ENCODE peak calls at places on chromosomes 12 and 14, in four cellular contexts. H, Y, A and C are unnamed samples.

GRCh38 chr14:64766430-64767151 is 62.4 kb downstream of the PLEKHG3 start:
- DNase-seq in H (peak; percentile 23), Y (no peak), A (no peak), C (no peak)

GRCh38 chr12:72133497-72134055 is 138.6 kb upstream of the TRHDE start:
- DNase-seq in A (no peak), H (no peak), Y (no peak), C (no peak)

GRCh38 chr12:104793280-104793679 is 164.8 kb downstream of the SLC41A2 start:
- DNase-seq in H (no peak), Y (no peak), A (no peak), C (no peak)

GRCh38 chr14:37544407-37544806 is 50.6 kb downstream of the FOXA1 start:
- DNase-seq in H (no peak), Y (no peak), A (peak; percentile 35), C (no peak)

GRCh38 chr14:61101803-61102548 is 120.9 kb downstream of the SLC38A6 start:
- DNase-seq in A (no peak), Y (no peak), H (no peak), C (no peak)

GRCh38 chr12:43306066-43306465 is 245.9 kb downstream of the ADAMTS20 start:
- DNase-seq in H (peak; percentile 50), Y (no peak), A (no peak), C (no peak)

GRCh38 chr12:30416631-30417030 is 279.0 kb downstream of the IPO8 start:
- DNase-seq in Y (no peak), H (no peak), A (no peak), C (no peak)

GRCh38 chr12:78018939-78019338 is 188.2 kb downstream of the NAV3 start:
- DNase-seq in Y (no peak), H (no peak), A (no peak), C (no peak)

GRCh38 chr12:64383675-64384074 is 6.9 kb downstream of the C12orf56 start:
- DNase-seq in H (no peak), Y (no peak), A (no peak), C (no peak)

GRCh38 chr12:88805692-88806091 is 225.4 kb upstream of the KITLG start:
- DNase-seq in H (no peak), A (no peak), Y (no peak), C (no peak)

GRCh38 chr12:85807681-85808228 is 28.5 kb downstream of the RASSF9 start:
- DNase-seq in H (no peak), A (no peak), Y (no peak), C (no peak)

GRCh38 chr14:101657372-101657771 is 96.1 kb downstream of the DIO3 start:
- DNase-seq in Y (no peak), H (no peak), A (no peak), C (no peak)

GRCh38 chr14:28294834-28295440 is 471.6 kb upstream of the FOXG1 start:
- DNase-seq in H (no peak), Y (no peak), A (no peak), C (no peak)

GRCh38 chr14:104106471-104106991 is 21.0 kb downstream of the ASPG start:
- DNase-seq in Y (no peak), A (no peak), H (peak; percentile 9), C (peak; percentile 1)

GRCh38 chr12:25591132-25591531 is 38.0 kb upstream of the LMNTD1 start:
- DNase-seq in A (no peak), Y (no peak), H (no peak), C (no peak)

GRCh38 chr14:70955543-70956480 is 48.6 kb downstream of the PCNX1 start:
- DNase-seq in Y (no peak), H (no peak), A (no peak), C (peak; percentile 15)

GRCh38 chr14:33369972-33370371 is 431.3 kb downstream of the NPAS3 start:
- DNase-seq in Y (no peak), H (no peak), A (no peak), C (no peak)

GRCh38 chr12:94149781-94150482 is 1.6 kb downstream of the PLXNC1 start:
- DNase-seq in H (peak; percentile 60), A (peak; percentile 28), Y (no peak), C (peak; percentile 73)

GRCh38 chr12:54258286-54258685 is 21.6 kb downstream of the CBX5 start:
- DNase-seq in A (no peak), H (no peak), Y (no peak), C (no peak)

GRCh38 chr14:23160924-23161522 is 22.4 kb downstream of the SLC7A8 start:
- DNase-seq in Y (no peak), H (peak; percentile 64), A (peak; percentile 59), C (peak; percentile 91)

GRCh38 chr14:54722791-54723432 is 156.0 kb downstream of the SAMD4A start:
- DNase-seq in Y (no peak), H (no peak), A (no peak), C (no peak)

GRCh38 chr14:103398427-103399195 is 13.4 kb downstream of the MARK3 start:
- DNase-seq in A (no peak), Y (no peak), H (no peak), C (no peak)

GRCh38 chr12:117091758-117092510 is 7.3 kb downstream of the TESC start:
- DNase-seq in H (no peak), Y (no peak), A (no peak), C (no peak)

GRCh38 chr12:125395583-125396215 is 330.5 kb downstream of the AACS start:
- DNase-seq in Y (no peak), H (no peak), A (no peak), C (no peak)

GRCh38 chr12:128137140-128137539 is 129.8 kb upstream of the TMEM132C start:
- DNase-seq in H (no peak), Y (no peak), A (no peak), C (no peak)

GRCh38 chr12:42213023-42213422 is 25.0 kb downstream of the YAF2 start:
- DNase-seq in Y (no peak), H (no peak), A (no peak), C (no peak)

GRCh38 chr12:105100207-105100985 is 7.1 kb upstream of the WASHC4 start:
- DNase-seq in H (no peak), A (no peak), Y (no peak), C (no peak)

GRCh38 chr12:47216150-47216677 is 136.5 kb upstream of the AMIGO2 start:
- DNase-seq in Y (peak; percentile 23), H (no peak), A (no peak), C (no peak)

GRCh38 chr12:121011820-121012219 is 4.5 kb downstream of the C12orf43 start:
- DNase-seq in H (no peak), A (no peak), Y (no peak), C (no peak)

GRCh38 chr12:121013715-121014114 is 2.6 kb downstream of the C12orf43 start:
- DNase-seq in A (no peak), H (no peak), Y (no peak), C (no peak)

GRCh38 chr12:121017966-121018491 is 1.7 kb upstream of the C12orf43 start:
- DNase-seq in A (no peak), Y (no peak), H (no peak), C (no peak)

GRCh38 chr12:121018860-121019259 is 2.6 kb upstream of the C12orf43 start:
- DNase-seq in Y (no peak), A (no peak), H (no peak), C (no peak)

GRCh38 chr12:121015825-121016766 is at the start of gene C12orf43:
- DNase-seq in H (peak; percentile 93), Y (peak; percentile 96), A (peak; percentile 92), C (peak; percentile 92)
- TF ChIP-seq POLR2A in H (peak; percentile 32), Y (peak; percentile 39), A (no peak), C (peak; percentile 53)

DNA sequence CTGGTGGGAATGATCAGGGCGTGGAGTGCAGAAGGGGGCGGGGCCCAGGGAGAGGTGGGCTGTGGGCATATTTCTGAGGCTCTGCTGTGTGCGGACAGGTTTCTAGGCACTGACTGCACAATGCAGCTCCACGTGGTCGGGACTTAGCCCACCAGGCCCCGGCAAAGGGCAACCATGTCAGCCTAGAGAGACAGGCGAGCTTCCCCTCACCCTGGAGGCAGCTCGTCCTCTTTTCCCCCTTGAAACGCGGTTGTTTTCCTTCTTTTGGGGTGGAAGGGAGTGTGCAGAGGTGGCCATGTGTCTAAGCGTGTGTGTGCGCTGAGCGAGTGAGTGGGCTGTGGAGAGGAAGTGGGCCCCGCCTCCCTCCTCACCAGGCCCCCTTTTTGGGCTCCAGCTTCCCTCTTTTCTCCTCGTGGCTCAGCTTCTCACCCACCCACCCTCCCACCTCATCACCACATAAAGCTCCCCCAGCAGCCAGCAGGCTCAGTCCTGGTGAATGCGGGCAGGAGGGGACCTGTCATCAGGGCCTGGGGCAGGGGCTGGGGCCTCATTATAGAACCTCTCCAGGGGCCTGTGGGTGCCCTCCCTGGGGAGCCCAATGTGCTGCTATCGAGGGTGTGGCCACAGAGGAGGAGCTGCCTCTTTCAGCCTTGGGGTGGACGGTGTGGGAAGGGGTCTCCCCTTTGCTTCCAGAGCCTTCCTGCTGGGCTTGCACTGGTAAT is 22.0 kb downstream of the LRTM2 start:
- DNase-seq in A (no peak), H (no peak), Y (no peak), C (no peak)
- H3K4me3 ChIP-seq in A (no peak overlapping the region), H (no peak overlapping the region), Y (no peak overlapping the region), C (no peak overlapping the region)

GRCh38 chr14:43161477-43161876 is 1345.6 kb downstream of the FSCB start:
- DNase-seq in A (no peak), Y (no peak), H (no peak), C (no peak)

GRCh38 chr14:43168374-43168925 is 1338.6 kb downstream of the FSCB start:
- DNase-seq in A (no peak), H (no peak), Y (no peak), C (no peak)

GRCh38 chr14:43169722-43170121 is 1337.4 kb downstream of the FSCB start:
- DNase-seq in Y (no peak), H (no peak), A (no peak), C (no peak)

GRCh38 chr14:43166163-43166562 is 1340.9 kb downstream of the FSCB start:
- DNase-seq in A (no peak), Y (no peak), H (no peak), C (no peak)

DNA sequence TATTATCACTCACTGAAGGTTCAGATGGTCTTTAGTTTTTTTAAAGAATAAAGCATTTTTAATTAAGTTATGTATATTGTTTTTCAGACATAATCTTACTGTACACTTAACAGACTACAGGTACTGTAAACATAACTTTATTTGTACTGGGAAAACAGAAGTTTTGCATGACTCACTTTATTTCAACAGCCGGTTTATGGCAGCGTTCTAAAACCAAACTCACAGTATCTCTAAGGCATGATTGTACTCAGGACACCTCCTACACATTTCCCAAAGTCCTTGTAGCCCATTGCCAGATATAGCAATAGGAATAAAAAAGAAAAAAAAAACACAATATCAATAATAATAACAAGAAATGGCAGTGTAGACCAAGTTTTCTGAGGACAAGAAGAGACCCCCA is 1341.4 kb downstream of the FSCB start:
- DNase-seq in Y (no peak), A (no peak), H (no peak), C (no peak)
- H3K9me3 ChIP-seq in Y (no peaks in the 10 kb centered on the region), A (no peaks in the 10 kb centered on the region), H (no peaks in the 10 kb centered on the region), C (no peaks in the 10 kb centered on the region)

DNA sequence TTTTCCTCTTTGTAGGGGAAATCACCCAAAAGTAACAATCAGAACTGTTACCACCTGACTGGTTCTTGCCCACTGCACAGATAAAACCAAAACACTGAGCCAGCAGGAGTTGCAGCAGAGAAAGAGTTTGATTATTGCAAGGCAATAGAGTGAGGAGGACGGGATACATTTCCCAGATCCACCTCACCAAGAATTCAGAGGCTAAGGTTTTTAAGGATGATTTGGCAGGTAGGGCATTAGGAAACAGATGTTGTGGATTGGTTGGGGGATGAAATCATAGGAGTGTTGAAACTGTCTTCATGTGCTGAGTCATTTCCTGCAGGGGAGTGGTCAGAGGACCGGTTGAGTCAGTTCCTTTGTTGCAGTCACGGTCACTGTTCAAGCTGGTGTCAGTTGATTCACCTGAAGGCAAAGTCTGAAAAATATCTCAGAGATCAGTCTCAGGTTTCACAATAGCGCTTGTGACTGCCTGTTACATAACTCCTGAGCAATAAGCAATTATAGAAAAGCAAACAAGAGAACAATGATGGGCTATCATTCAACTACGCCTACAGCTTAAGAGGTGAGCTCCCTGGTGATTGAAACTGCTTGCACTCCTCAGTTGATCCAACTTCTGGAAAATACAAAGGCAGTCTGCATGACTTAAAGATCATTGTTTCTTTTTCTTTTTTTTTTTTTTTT is 20.3 kb upstream of the AMN1 start:
- DNase-seq in H (peak; percentile 79), A (peak; percentile 87), Y (peak; percentile 53), C (peak; percentile 53)
- TF ChIP-seq POLR2A in H (no peak), A (no peak), Y (no peak), C (no peak)